ENCODE peak calls at places on chromosomes 13 and 19, in six cellular contexts. K, R, A, M, F and O are unnamed samples.

GRCh38 chr13:25659091-25659502 is 287.3 kb downstream of the ATP8A2 start:
- DNase-seq in K (no peak), M (no peak), A (peak), R (no peak), F (peak), O (no peak)

GRCh38 chr19:873084-874019 is 13.9 kb downstream of the CFD start:
- DNase-seq in A (peak), R (peak), M (peak), K (peak), F (peak), O (peak)

GRCh38 chr19:38513762-38514167 is 80.3 kb downstream of the RYR1 start:
- DNase-seq in F (no peak), A (no peak), R (no peak), M (no peak), K (no peak), O (no peak)

GRCh38 chr13:21672811-21673591 is 2.1 kb downstream of the FGF9 start:
- DNase-seq in M (no peak), A (no peak), R (no peak), F (no peak), K (no peak), O (peak)

GRCh38 chr19:34049944-34050343 is 122.4 kb upstream of the LSM14A start:
- DNase-seq in M (no peak), A (no peak), R (no peak), K (no peak), F (no peak), O (no peak)

GRCh38 chr19:19458110-19458816 is 52.8 kb downstream of the GATAD2A start:
- DNase-seq in A (no peak), R (no peak), F (no peak), M (no peak), K (no peak), O (no peak)

GRCh38 chr13:75226755-75227435 is 255.1 kb downstream of the TBC1D4 start:
- DNase-seq in A (no peak), F (no peak), R (no peak), K (no peak), M (no peak), O (no peak)

GRCh38 chr13:20197361-20197834 is 4.7 kb upstream of the GJB2 start:
- DNase-seq in K (no peak), A (no peak), R (no peak), F (peak), M (no peak), O (peak)